ENCODE peak calls at places on chromosomes 7 and 10, in five cellular contexts. One of them, this sample, is unnamed. For H3K27me3, the result is how much of the 10 kb centered on the place peaks cover.

GRCh38 chr7:34158754-34159153 is 253.4 kb downstream of the BMPER start:
- DNase-seq in adrenal gland: no peak
- DNase-seq in GM06990: no peak
- DNase-seq in SJSA1: no peak
- DNase-seq in PC-3: no peak
- DNase-seq in this sample: no peak

GRCh38 chr10:122279725-122280141 is 8.6 kb downstream of the BTBD16 start:
- DNase-seq in PC-3: peak
- DNase-seq in SJSA1: peak
- DNase-seq in GM06990: no peak
- DNase-seq in adrenal gland: peak
- DNase-seq in this sample: no peak

GRCh38 chr10:132183046-132183445 is 3.7 kb upstream of the DPYSL4 start:
- DNase-seq in adrenal gland: no peak
- DNase-seq in PC-3: no peak
- DNase-seq in GM06990: no peak
- DNase-seq in SJSA1: no peak
- DNase-seq in this sample: no peak

GRCh38 chr7:133391220-133391619 is 138.3 kb downstream of the EXOC4 start:
- DNase-seq in SJSA1: no peak
- DNase-seq in PC-3: no peak
- DNase-seq in adrenal gland: no peak
- DNase-seq in GM06990: no peak
- DNase-seq in this sample: no peak

GRCh38 chr7:107856806-107857540 is 34.0 kb upstream of the DLD start:
- DNase-seq in PC-3: no peak
- DNase-seq in adrenal gland: no peak
- DNase-seq in GM06990: no peak
- DNase-seq in SJSA1: no peak
- DNase-seq in this sample: peak

GRCh38 chr10:69180525-69181204 is 631 bp downstream of the SUPV3L1 start:
- DNase-seq in PC-3: peak
- DNase-seq in SJSA1: peak
- DNase-seq in GM06990: no peak
- DNase-seq in adrenal gland: no peak
- DNase-seq in this sample: no peak

GRCh38 chr10:14820010-14820774 is 17.6 kb downstream of the CDNF start:
- DNase-seq in adrenal gland: no peak
- DNase-seq in GM06990: no peak
- DNase-seq in SJSA1: peak
- DNase-seq in PC-3: peak
- DNase-seq in this sample: no peak

GRCh38 chr7:96219382-96220130 is 102.3 kb downstream of the SLC25A13 start:
- DNase-seq in PC-3: peak
- DNase-seq in adrenal gland: no peak
- DNase-seq in SJSA1: no peak
- DNase-seq in GM06990: no peak
- DNase-seq in this sample: no peak

GRCh38 chr10:132879408-132880147 is 62.8 kb downstream of the CFAP46 start:
- DNase-seq in SJSA1: peak
- DNase-seq in adrenal gland: no peak
- DNase-seq in GM06990: no peak
- DNase-seq in PC-3: no peak
- DNase-seq in this sample: no peak

GRCh38 chr10:110495731-110496552 is 1.8 kb upstream of the DUSP5 start:
- DNase-seq in SJSA1: peak
- DNase-seq in PC-3: peak
- DNase-seq in GM06990: no peak
- DNase-seq in adrenal gland: no peak
- DNase-seq in this sample: no peak

GRCh38 chr10:110496553-110497437 is 912 bp upstream of the DUSP5 start:
- DNase-seq in GM06990: no peak
- DNase-seq in PC-3: peak
- DNase-seq in adrenal gland: no peak
- DNase-seq in SJSA1: no peak
- DNase-seq in this sample: no peak

GRCh38 chr10:110492069-110492782 is 5.5 kb upstream of the DUSP5 start:
- DNase-seq in PC-3: no peak
- DNase-seq in SJSA1: no peak
- DNase-seq in adrenal gland: no peak
- DNase-seq in GM06990: no peak
- DNase-seq in this sample: no peak

GRCh38 chr10:110493832-110494426 is 3.8 kb upstream of the DUSP5 start:
- DNase-seq in SJSA1: no peak
- DNase-seq in PC-3: no peak
- DNase-seq in adrenal gland: no peak
- DNase-seq in GM06990: no peak
- DNase-seq in this sample: no peak

DNA sequence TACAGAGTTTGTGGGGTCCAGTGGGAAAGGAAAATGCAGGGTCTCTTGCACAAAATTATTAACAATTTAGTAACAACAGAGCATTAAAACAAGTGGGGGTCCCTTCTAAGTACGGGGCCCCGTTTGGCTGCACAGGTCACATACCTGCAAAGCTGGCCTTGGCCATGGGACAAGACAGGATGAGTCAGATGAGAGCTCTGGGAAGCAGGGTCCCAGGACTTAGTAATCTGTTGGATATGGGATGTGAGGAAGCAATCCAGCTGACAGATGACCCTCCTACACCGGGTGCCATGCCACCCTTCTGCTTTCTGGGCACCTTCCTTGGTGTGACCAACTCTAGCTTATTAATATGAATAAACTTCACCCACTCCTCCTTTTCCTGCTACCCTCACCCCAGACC is 3.2 kb upstream of the DUSP5 start:
- DNase-seq in GM06990: no peak
- DNase-seq in PC-3: no peak
- DNase-seq in SJSA1: no peak
- DNase-seq in adrenal gland: no peak
- DNase-seq in this sample: no peak
- H3K27me3 ChIP-seq in GM06990: under half
- H3K27me3 ChIP-seq in PC-3: under half
- H3K27me3 ChIP-seq in SJSA1: under half
- H3K27me3 ChIP-seq in adrenal gland: under half
- H3K27me3 ChIP-seq in this sample: under half

GRCh38 chr10:110310741-110311140 is 6.0 kb upstream of the SMNDC1 start:
- DNase-seq in SJSA1: no peak
- DNase-seq in PC-3: no peak
- DNase-seq in GM06990: no peak
- DNase-seq in adrenal gland: no peak
- DNase-seq in this sample: no peak
- H3K27me3 ChIP-seq in SJSA1: under half
- H3K27me3 ChIP-seq in PC-3: under half
- H3K27me3 ChIP-seq in GM06990: under half
- H3K27me3 ChIP-seq in adrenal gland: under half
- H3K27me3 ChIP-seq in this sample: under half

GRCh38 chr7:157077021-157077420 is 61.7 kb upstream of the UBE3C start:
- DNase-seq in adrenal gland: no peak
- DNase-seq in GM06990: no peak
- DNase-seq in SJSA1: no peak
- DNase-seq in PC-3: no peak
- DNase-seq in this sample: no peak

GRCh38 chr7:157073949-157074624 is 63.6 kb upstream of the MNX1 start:
- DNase-seq in SJSA1: no peak
- DNase-seq in PC-3: no peak
- DNase-seq in adrenal gland: no peak
- DNase-seq in GM06990: no peak
- DNase-seq in this sample: no peak

GRCh38 chr7:157073335-157073734 is 62.9 kb upstream of the MNX1 start:
- DNase-seq in PC-3: no peak
- DNase-seq in SJSA1: no peak
- DNase-seq in GM06990: no peak
- DNase-seq in adrenal gland: no peak
- DNase-seq in this sample: no peak

GRCh38 chr7:157076466-157076865 is 62.3 kb upstream of the UBE3C start:
- DNase-seq in SJSA1: no peak
- DNase-seq in adrenal gland: no peak
- DNase-seq in GM06990: no peak
- DNase-seq in PC-3: no peak
- DNase-seq in this sample: no peak

GRCh38 chr7:157072361-157072760 is 61.9 kb upstream of the MNX1 start:
- DNase-seq in SJSA1: no peak
- DNase-seq in GM06990: no peak
- DNase-seq in adrenal gland: no peak
- DNase-seq in PC-3: no peak
- DNase-seq in this sample: no peak
- H3K27me3 ChIP-seq in SJSA1: under half
- H3K27me3 ChIP-seq in GM06990: under half
- H3K27me3 ChIP-seq in adrenal gland: under half
- H3K27me3 ChIP-seq in PC-3: half or more
- H3K27me3 ChIP-seq in this sample: under half

DNA sequence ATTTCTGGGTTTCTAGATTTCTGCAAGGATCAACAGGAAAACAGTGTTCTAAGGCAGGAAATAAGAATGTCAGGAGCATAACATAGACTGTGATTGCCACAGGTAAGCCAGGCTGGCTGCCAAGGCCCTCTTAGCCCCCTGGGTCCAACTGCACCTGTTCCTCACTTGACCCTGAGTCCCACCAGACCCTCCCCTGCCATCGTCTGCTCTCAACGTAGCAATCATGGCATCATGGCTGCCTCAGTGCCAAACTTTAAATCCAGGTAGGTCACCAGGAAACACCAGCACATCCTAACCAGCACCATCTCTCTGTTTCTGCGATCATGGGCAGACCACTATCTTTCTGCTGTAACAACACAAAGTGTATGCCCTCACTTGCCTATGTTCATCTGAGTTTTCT is 267.2 kb downstream of the PAXIP1 start:
- DNase-seq in PC-3: no peak
- DNase-seq in GM06990: no peak
- DNase-seq in SJSA1: no peak
- DNase-seq in adrenal gland: no peak
- DNase-seq in this sample: no peak
- H3K27me3 ChIP-seq in PC-3: under half
- H3K27me3 ChIP-seq in GM06990: under half
- H3K27me3 ChIP-seq in SJSA1: under half
- H3K27me3 ChIP-seq in adrenal gland: under half
- H3K27me3 ChIP-seq in this sample: under half